ENCODE peak calls at places on chromosomes 3 and 15, in seven cellular contexts. I is cardiac muscle cell, V is ecto neural progenitor cell, H is GM18507, Y is HuH-7, J is GM23248, M is GM20000. B is an unnamed sample.

GRCh38 chr3:148697311-148698189 is at the start of gene AGTR1:
- DNase-seq in V (peak; percentile 85), Y (peak; percentile 58), H (no peak), M (no peak), J (peak; percentile 68), I (peak; percentile 67), B (no peak)

GRCh38 chr3:25293736-25294135 is 134.3 kb upstream of the RARB start:
- DNase-seq in H (no peak), V (no peak), J (no peak), I (no peak), Y (no peak), M (no peak), B (no peak)

GRCh38 chr15:35078221-35078915 is 6.7 kb downstream of the NANOGP8 start:
- DNase-seq in J (peak; percentile 72), H (peak; percentile 67), Y (peak; percentile 67), M (peak; percentile 81), I (peak; percentile 68), V (no peak), B (peak; percentile 64)

GRCh38 chr3:32614956-32615355 is 44.3 kb upstream of the DYNC1LI1 start:
- DNase-seq in I (no peak), H (no peak), M (no peak), Y (no peak), J (peak; percentile 36), V (no peak), B (no peak)

GRCh38 chr3:129975332-129976090 is 991 bp downstream of the TRH start:
- DNase-seq in M (no peak), V (no peak), I (peak; percentile 55), Y (no peak), J (peak; percentile 38), H (no peak), B (no peak)

GRCh38 chr15:57914350-57915055 is 151.0 kb downstream of the ALDH1A2 start:
- DNase-seq in J (no peak), Y (no peak), V (no peak), H (no peak), M (no peak), I (no peak), B (no peak)

GRCh38 chr3:56753206-56753605 is 48.5 kb downstream of the ARHGEF3 start:
- DNase-seq in M (peak; percentile 53), V (no peak), I (no peak), H (peak; percentile 2), Y (no peak), J (peak; percentile 82), B (no peak)

GRCh38 chr15:85479071-85479647 is 98.8 kb downstream of the AKAP13 start:
- DNase-seq in I (no peak), M (no peak), V (no peak), Y (no peak), H (no peak), J (peak; percentile 69), B (no peak)

GRCh38 chr15:89686522-89686921 is 4.0 kb downstream of the PEX11A start:
- DNase-seq in H (no peak), J (no peak), V (no peak), I (no peak), Y (no peak), M (no peak), B (no peak)

GRCh38 chr3:68017069-68017468 is 362.7 kb upstream of the SUCLG2 start:
- DNase-seq in H (no peak), Y (no peak), J (no peak), I (no peak), M (no peak), V (no peak), B (no peak)

GRCh38 chr3:195207731-195208130 is 63.2 kb downstream of the XXYLT1 start:
- DNase-seq in J (no peak), Y (no peak), I (no peak), H (no peak), V (no peak), M (no peak), B (no peak)

GRCh38 chr3:46566040-46566631 is at the start of gene LRRC2:
- DNase-seq in I (peak; percentile 52), J (peak; percentile 81), M (no peak), Y (peak; percentile 51), V (peak; percentile 66), H (no peak), B (peak; percentile 8)

GRCh38 chr15:76386926-76387325 is 50.4 kb downstream of the ISL2 start:
- DNase-seq in I (no peak), Y (no peak), M (no peak), V (no peak), H (no peak), J (peak; percentile 31), B (no peak)

GRCh38 chr15:79978694-79979519 is 7.9 kb upstream of the BCL2A1 start:
- DNase-seq in J (peak; percentile 93), H (no peak), V (no peak), M (peak; percentile 50), I (peak; percentile 14), Y (peak; percentile 49), B (no peak)